ENCODE peak calls at places on chromosomes 6 and 20, in six cellular contexts. L, E, H, U, W and S are unnamed samples.

GRCh38 chr6:53487080-53487479 is 57.8 kb downstream of the GCLC start:
- DNase-seq in E (no peak), H (no peak), L (no peak), U (no peak), W (no peak), S (no peak)

GRCh38 chr20:50728981-50729874 is 2.2 kb upstream of the PARD6B start:
- DNase-seq in U (no peak), L (no peak), H (no peak), E (peak), W (no peak), S (no peak)

GRCh38 chr20:44582321-44583025 is at the start of gene PKIG:
- DNase-seq in L (no peak), U (no peak), W (no peak), H (no peak), E (no peak), S (no peak)

GRCh38 chr6:159683722-159684304 is 9.2 kb downstream of the SOD2 start:
- DNase-seq in U (no peak), E (no peak), H (no peak), L (no peak), W (no peak), S (no peak)

GRCh38 chr20:13008761-13009681 is at the start of gene SPTLC3:
- DNase-seq in H (no peak), W (no peak), L (peak), E (no peak), U (no peak), S (peak)

GRCh38 chr6:157715766-157716171 is 107.3 kb upstream of the SNX9 start:
- DNase-seq in H (no peak), W (no peak), L (no peak), E (no peak), U (no peak), S (no peak)

GRCh38 chr6:149480502-149481280 is 4.1 kb downstream of the ZC3H12D start:
- DNase-seq in H (no peak), L (no peak), E (no peak), U (no peak), W (no peak), S (no peak)

GRCh38 chr6:99933129-99933528 is 60.9 kb downstream of the MCHR2 start:
- DNase-seq in H (no peak), W (no peak), E (no peak), U (no peak), L (no peak), S (no peak)

GRCh38 chr6:6982663-6983062 is 125.1 kb upstream of the RREB1 start:
- DNase-seq in W (no peak), H (no peak), L (no peak), E (no peak), U (no peak), S (no peak)

GRCh38 chr6:31042801-31043200 is 32.5 kb downstream of the MUC22 start:
- DNase-seq in H (peak), E (peak), W (no peak), L (peak), U (peak), S (peak)

GRCh38 chr6:160667854-160668481 is 3.9 kb upstream of the LPA start:
- DNase-seq in U (peak), L (peak), E (peak), H (peak), W (peak), S (peak)

GRCh38 chr6:114430534-114431124 is 87.8 kb upstream of the HS3ST5 start:
- DNase-seq in W (no peak), H (no peak), E (no peak), L (no peak), U (no peak), S (no peak)

DNA sequence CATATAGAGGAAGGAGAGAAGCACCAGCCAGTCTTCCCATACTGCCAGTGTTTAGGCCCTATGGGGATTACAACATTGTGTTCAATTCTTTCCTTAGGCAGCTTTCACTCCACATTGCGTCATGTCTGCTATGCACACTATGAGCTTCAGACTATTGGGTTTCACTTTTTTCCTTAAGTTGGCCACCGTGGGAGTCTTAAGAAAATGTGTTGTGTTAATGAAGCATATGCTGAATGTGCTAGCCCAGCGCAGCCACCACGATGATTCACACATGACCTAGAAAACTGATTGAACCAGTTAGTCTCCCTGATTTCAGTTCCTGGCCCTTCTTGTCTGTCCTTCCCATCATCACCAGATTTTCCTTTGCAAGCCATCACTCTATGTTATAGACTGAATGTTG is 21.5 kb downstream of the TUBB2B start:
- DNase-seq in H (no peak), W (no peak), E (no peak), L (no peak), U (no peak), S (no peak)
- TF ChIP-seq JUND in H (no peak), W (no peak), E (no peak), L (no peak), U (no peak), S (no peak)

DNA sequence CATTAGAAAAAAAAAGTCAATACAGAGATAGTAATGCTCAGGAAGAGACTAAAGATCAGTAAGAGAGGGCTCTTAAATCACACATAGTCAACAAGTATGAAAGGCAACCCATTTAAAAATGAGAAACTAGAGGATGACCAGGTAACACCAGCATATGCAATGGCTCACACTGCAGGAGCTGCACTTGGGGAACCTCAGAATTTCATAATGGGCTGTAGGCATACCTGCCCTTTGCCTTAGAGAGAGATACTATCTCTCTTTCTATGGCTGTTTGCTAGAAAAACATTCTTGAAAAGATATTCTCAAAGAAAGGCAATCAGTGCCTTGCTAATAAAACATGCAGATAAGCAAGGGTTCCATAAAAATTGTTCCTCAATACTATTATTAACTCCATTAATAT is 33.2 kb downstream of the HMGCLL1 start:
- DNase-seq in L (no peak), H (no peak), W (no peak), U (no peak), E (no peak), S (no peak)
- TF ChIP-seq JUND in L (no peak), H (no peak), W (no peak), U (no peak), E (no peak), S (no peak)

DNA sequence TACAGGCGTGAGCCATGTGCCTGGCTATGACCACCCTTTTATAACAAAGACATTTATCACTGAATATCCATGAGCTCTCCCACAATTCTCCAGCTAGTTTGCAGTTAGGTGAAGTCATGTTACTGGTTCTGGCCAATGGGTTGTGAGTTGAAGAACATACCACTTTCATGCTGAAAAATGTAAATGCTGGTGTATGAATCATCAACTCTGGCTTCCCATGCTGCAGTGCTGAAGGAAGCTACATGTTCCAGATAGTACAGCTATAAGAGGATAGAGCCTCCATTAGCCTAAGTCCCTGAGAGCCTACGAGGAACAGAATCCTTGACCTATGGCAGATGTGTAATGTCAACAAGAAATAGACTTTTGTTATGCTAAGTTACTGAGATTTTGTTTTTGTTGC is 180.4 kb downstream of the BTBD9 start:
- DNase-seq in H (no peak), U (no peak), E (no peak), W (no peak), L (no peak), S (no peak)
- TF ChIP-seq JUND in H (no peak), U (no peak), E (no peak), W (no peak), L (no peak), S (no peak)

GRCh38 chr20:38920851-38921250 is 5.4 kb upstream of the FAM83D start:
- DNase-seq in E (no peak), H (no peak), L (no peak), W (no peak), U (no peak), S (no peak)
- TF ChIP-seq JUND in E (no peak), H (no peak), L (no peak), W (no peak), U (no peak), S (no peak)

GRCh38 chr6:5518936-5519491 is 257.7 kb downstream of the FARS2 start:
- DNase-seq in U (no peak), W (no peak), H (no peak), E (no peak), L (no peak), S (no peak)

GRCh38 chr6:5515200-5515599 is 253.9 kb downstream of the FARS2 start:
- DNase-seq in W (no peak), E (no peak), L (no peak), H (no peak), U (no peak), S (no peak)

GRCh38 chr6:5520796-5521195 is 259.5 kb downstream of the FARS2 start:
- DNase-seq in H (no peak), E (no peak), L (no peak), W (no peak), U (no peak), S (no peak)

GRCh38 chr6:5516036-5516435 is 254.7 kb downstream of the FARS2 start:
- DNase-seq in H (no peak), L (no peak), E (no peak), U (no peak), W (no peak), S (no peak)

DNA sequence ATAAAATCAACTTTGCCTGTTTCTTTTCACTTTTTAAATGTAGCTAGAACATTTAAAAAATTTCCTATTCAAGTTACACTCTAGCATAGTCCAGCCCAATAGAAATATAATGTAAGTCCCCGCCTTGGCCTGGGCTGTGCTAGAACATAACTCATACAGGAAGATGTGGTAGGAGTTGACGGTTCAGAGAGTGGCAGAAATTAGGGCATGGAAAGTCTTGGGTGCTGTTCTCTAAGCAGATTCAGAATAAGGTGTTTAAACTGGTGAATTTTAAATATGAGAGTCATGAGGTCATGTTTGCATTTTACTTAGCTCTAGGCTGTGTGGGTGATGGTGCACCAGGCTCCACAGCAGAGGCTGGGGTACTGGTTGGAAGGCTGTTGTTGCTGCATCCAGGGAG is 256.5 kb downstream of the FARS2 start:
- DNase-seq in U (no peak), L (no peak), H (no peak), E (no peak), W (no peak), S (no peak)
- TF ChIP-seq JUND in U (no peak), L (no peak), H (no peak), E (no peak), W (no peak), S (no peak)